ENCODE peak calls at places on chromosomes 11 and 22, in seven cellular contexts. F, G, M, R, I, X and S are unnamed samples.

GRCh38 chr11:100545970-100546369 is 141.1 kb upstream of the ARHGAP42 start:
- DNase-seq in X (no peak), G (no peak), F (no peak), I (no peak), R (no peak), M (no peak), S (no peak)

GRCh38 chr22:37381489-37381888 is 45.8 kb downstream of the ELFN2 start:
- DNase-seq in X (no peak), M (no peak), G (no peak), F (no peak), I (no peak), R (no peak), S (no peak)

GRCh38 chr11:3037041-3037944 is 19.9 kb downstream of the CARS1 start:
- DNase-seq in X (peak), F (peak), R (peak), I (peak), M (peak), G (peak), S (peak)

GRCh38 chr11:93322207-93322606 is 8.3 kb upstream of the DEUP1 start:
- DNase-seq in I (no peak), M (no peak), R (no peak), G (no peak), F (no peak), X (no peak), S (no peak)

GRCh38 chr22:28106601-28107000 is 187.5 kb upstream of the PITPNB start:
- DNase-seq in G (no peak), F (no peak), X (no peak), M (no peak), R (no peak), I (no peak), S (no peak)

GRCh38 chr11:94732617-94733292 is 35.4 kb upstream of the AMOTL1 start:
- DNase-seq in M (no peak), R (peak), G (no peak), I (peak), F (no peak), X (peak), S (no peak)

GRCh38 chr11:95414217-95414616 is 183.2 kb upstream of the SESN3 start:
- DNase-seq in G (no peak), X (no peak), I (no peak), F (no peak), M (no peak), R (no peak), S (no peak)

GRCh38 chr11:123063396-123064267 is 1.7 kb upstream of the HSPA8 start:
- DNase-seq in X (peak), I (peak), R (peak), F (no peak), G (peak), M (peak), S (no peak)

GRCh38 chr11:88529426-88529825 is 191.9 kb upstream of the CTSC start:
- DNase-seq in M (no peak), F (no peak), X (no peak), R (no peak), G (no peak), I (no peak), S (no peak)

GRCh38 chr22:26939466-26939865 is 282.1 kb downstream of the MIAT start:
- DNase-seq in I (no peak), G (no peak), M (no peak), F (no peak), X (no peak), R (no peak), S (no peak)

GRCh38 chr11:77542296-77542695 is 47.5 kb upstream of the AQP11 start:
- DNase-seq in G (no peak), X (no peak), R (peak), F (no peak), I (no peak), M (no peak), S (no peak)

GRCh38 chr11:87972133-87972532 is 203.1 kb downstream of the RAB38 start:
- DNase-seq in X (no peak), R (no peak), I (no peak), F (no peak), M (no peak), G (no peak), S (no peak)

GRCh38 chr22:43060213-43060612 is 29.0 kb downstream of the TTLL1 start:
- DNase-seq in F (no peak), I (no peak), M (no peak), G (peak), R (no peak), X (peak), S (no peak)

GRCh38 chr22:43110444-43110926 is at the start of gene BIK:
- DNase-seq in M (peak), G (peak), I (no peak), R (no peak), X (no peak), F (peak), S (peak)

GRCh38 chr22:32824531-32825315 is 23.2 kb downstream of the TIMP3 start:
- DNase-seq in I (no peak), R (no peak), F (no peak), M (no peak), G (no peak), X (no peak), S (no peak)

GRCh38 chr11:12762696-12763324 is 88.6 kb downstream of the TEAD1 start:
- DNase-seq in X (no peak), M (no peak), F (no peak), I (no peak), G (no peak), R (no peak), S (no peak)

GRCh38 chr11:111419641-111420327 is 40.7 kb upstream of the POU2AF1 start:
- DNase-seq in G (no peak), I (no peak), X (peak), R (no peak), F (peak), M (peak), S (peak)

GRCh38 chr11:27596388-27596787 is 89.8 kb upstream of the LIN7C start:
- DNase-seq in G (no peak), I (no peak), M (no peak), R (no peak), X (no peak), F (no peak), S (no peak)

GRCh38 chr11:119056397-119056999 is 507 bp downstream of the HYOU1 start:
- DNase-seq in G (peak), R (no peak), X (peak), F (peak), M (no peak), I (peak), S (peak)

GRCh38 chr11:8624698-8625097 is 30.7 kb upstream of the STK33 start:
- DNase-seq in F (no peak), R (no peak), G (no peak), X (no peak), M (no peak), I (no peak), S (no peak)

GRCh38 chr22:45331486-45331885 is 21.8 kb downstream of the FAM118A start:
- DNase-seq in G (no peak), F (no peak), M (no peak), R (no peak), X (no peak), I (no peak), S (no peak)

GRCh38 chr11:47004595-47005033 is 68.1 kb downstream of the CSTPP1 start:
- DNase-seq in F (peak), X (peak), R (peak), I (peak), M (peak), G (peak), S (peak)

GRCh38 chr11:19460718-19461405 is 220.1 kb upstream of the E2F8 start:
- DNase-seq in X (no peak), F (no peak), R (no peak), G (no peak), I (peak), M (no peak), S (peak)

GRCh38 chr22:40451230-40451629 is 80.8 kb downstream of the SGSM3 start:
- DNase-seq in X (no peak), R (no peak), G (no peak), M (no peak), I (no peak), F (no peak), S (no peak)

GRCh38 chr22:41367680-41368542 is 13.8 kb upstream of the TEF start:
- DNase-seq in F (peak), I (peak), G (no peak), X (no peak), R (no peak), M (peak), S (peak)

GRCh38 chr22:33476716-33477115 is 418.5 kb upstream of the SYN3 start:
- DNase-seq in R (peak), I (no peak), X (no peak), G (no peak), F (no peak), M (no peak), S (peak)

GRCh38 chr11:1837171-1838076 is 1.4 kb upstream of the TNNI2 start:
- DNase-seq in I (peak), G (peak), M (no peak), F (peak), X (peak), R (no peak), S (peak)

GRCh38 chr11:1854132-1854948 is 1.5 kb downstream of the LSP1 start:
- DNase-seq in F (peak), X (peak), I (no peak), R (no peak), G (no peak), M (no peak), S (no peak)

GRCh38 chr11:117229931-117230285 is 2.0 kb downstream of the PCSK7 start:
- DNase-seq in R (no peak), F (no peak), I (no peak), G (no peak), M (no peak), X (no peak), S (no peak)
- H3K27ac ChIP-seq in R (no peak), F (no peak), I (peak), G (no peak), M (no peak), X (no peak), S (no peak)

GRCh38 chr22:36015155-36015805 is 13.3 kb downstream of the RBFOX2 start:
- DNase-seq in I (no peak), M (no peak), G (no peak), X (no peak), F (no peak), R (no peak), S (no peak)
- TF ChIP-seq CTCF in I (no peak), M (no peak), G (no peak), X (no peak), F (no peak), R (no peak), S (no peak)

GRCh38 chr11:69698362-69698761 is 5.5 kb downstream of the FGF19 start:
- DNase-seq in I (no peak), X (no peak), G (no peak), R (no peak), M (no peak), F (no peak), S (no peak)

GRCh38 chr11:69699213-69699612 is 4.6 kb downstream of the FGF19 start:
- DNase-seq in R (no peak), I (no peak), X (no peak), G (no peak), M (no peak), F (no peak), S (no peak)

GRCh38 chr11:69702769-69703510 is 882 bp downstream of the FGF19 start:
- DNase-seq in F (no peak), M (no peak), R (no peak), I (no peak), G (no peak), X (no peak), S (no peak)

GRCh38 chr11:69702239-69702668 is 1.6 kb downstream of the FGF19 start:
- DNase-seq in M (no peak), I (no peak), F (no peak), R (no peak), G (no peak), X (no peak), S (no peak)

GRCh38 chr11:69700278-69701140 is 3.3 kb downstream of the FGF19 start:
- DNase-seq in F (no peak), M (no peak), I (peak), R (peak), X (peak), G (no peak), S (peak)
- H3K27ac ChIP-seq in F (no peak), M (no peak), I (no peak), R (no peak), X (no peak), G (no peak), S (no peak)

GRCh38 chr22:35257002-35257320 is 332 bp upstream of the HMGXB4 start:
- DNase-seq in F (no peak), R (no peak), M (no peak), I (no peak), G (no peak), X (no peak), S (no peak)

GRCh38 chr22:35258144-35258988 is 1.1 kb downstream of the HMGXB4 start:
- DNase-seq in I (peak), M (no peak), X (no peak), R (no peak), G (no peak), F (no peak), S (no peak)

GRCh38 chr22:35253946-35254345 is 3.3 kb upstream of the HMGXB4 start:
- DNase-seq in I (no peak), M (no peak), F (no peak), X (no peak), R (no peak), G (no peak), S (no peak)

GRCh38 chr22:35257321-35258143 is at the start of gene HMGXB4:
- DNase-seq in G (peak), X (peak), M (peak), F (peak), I (peak), R (peak), S (peak)
- TF ChIP-seq CTCF in G (no peak), X (peak), M (no peak), F (no peak), I (no peak), R (no peak), S (peak)

DNA sequence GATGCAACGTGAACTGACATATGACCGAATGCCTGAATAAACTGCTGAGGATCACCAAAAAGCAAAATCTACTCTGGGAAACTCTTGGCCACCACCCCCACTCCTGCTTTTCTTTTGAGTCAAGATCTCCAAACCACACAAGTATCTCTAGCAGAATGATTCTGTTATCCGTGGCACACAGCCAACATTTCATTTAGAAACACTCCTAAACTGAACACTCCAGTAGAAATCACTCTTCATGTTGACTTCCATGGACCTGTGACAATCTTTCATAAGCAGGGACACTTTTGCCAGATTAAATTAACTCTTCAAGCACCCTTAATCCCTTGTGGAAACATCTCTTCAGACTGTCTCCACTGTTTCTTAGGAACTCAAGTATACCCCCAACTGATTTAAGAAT is 44.4 kb downstream of the VSIG10L2 start:
- DNase-seq in R (peak), M (peak), X (no peak), G (no peak), F (no peak), I (peak), S (no peak)
- H3K27ac ChIP-seq in R (no peak), M (peak), X (no peak), G (no peak), F (no peak), I (no peak), S (no peak)

DNA sequence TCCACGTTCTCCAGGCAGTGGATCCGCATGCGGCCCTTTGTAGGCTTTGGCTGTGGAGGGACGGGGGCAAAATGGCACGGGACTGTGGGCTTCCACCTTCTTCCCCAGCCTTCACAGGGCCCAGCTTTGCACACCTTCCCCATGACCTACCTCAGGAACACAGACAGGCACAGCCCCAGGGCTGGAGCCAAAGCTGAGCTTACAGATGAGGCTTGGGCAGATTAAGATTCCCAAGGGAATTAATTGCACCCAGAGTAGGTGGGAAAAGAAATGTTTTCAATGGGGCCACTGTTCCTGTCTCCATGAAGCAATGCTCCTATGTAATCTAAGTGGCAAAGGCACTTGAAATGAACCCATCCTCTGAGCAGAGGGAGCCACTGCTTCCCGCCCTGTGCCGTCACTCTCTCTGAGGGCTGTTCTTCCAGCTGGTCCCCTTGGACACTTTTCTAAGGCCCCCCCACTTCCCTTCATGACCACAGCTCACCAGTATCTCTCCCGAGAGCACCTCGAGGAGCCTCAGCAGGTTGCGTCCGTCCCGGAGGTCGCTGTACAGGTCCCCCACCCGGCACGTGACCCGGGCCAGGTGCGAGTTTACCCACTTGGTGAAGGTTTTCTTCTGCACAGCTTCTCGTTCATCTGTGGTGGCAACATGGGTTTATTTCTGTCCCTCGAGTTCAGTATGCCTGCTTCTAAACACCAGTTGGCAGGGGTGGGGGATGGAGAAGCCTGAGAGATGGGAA is 13.5 kb downstream of the SPTBN2 start:
- DNase-seq in F (peak), X (peak), I (no peak), M (no peak), R (no peak), G (no peak), S (no peak)
- TF ChIP-seq CTCF in F (no peak), X (no peak), I (no peak), M (no peak), R (no peak), G (no peak), S (no peak)

DNA sequence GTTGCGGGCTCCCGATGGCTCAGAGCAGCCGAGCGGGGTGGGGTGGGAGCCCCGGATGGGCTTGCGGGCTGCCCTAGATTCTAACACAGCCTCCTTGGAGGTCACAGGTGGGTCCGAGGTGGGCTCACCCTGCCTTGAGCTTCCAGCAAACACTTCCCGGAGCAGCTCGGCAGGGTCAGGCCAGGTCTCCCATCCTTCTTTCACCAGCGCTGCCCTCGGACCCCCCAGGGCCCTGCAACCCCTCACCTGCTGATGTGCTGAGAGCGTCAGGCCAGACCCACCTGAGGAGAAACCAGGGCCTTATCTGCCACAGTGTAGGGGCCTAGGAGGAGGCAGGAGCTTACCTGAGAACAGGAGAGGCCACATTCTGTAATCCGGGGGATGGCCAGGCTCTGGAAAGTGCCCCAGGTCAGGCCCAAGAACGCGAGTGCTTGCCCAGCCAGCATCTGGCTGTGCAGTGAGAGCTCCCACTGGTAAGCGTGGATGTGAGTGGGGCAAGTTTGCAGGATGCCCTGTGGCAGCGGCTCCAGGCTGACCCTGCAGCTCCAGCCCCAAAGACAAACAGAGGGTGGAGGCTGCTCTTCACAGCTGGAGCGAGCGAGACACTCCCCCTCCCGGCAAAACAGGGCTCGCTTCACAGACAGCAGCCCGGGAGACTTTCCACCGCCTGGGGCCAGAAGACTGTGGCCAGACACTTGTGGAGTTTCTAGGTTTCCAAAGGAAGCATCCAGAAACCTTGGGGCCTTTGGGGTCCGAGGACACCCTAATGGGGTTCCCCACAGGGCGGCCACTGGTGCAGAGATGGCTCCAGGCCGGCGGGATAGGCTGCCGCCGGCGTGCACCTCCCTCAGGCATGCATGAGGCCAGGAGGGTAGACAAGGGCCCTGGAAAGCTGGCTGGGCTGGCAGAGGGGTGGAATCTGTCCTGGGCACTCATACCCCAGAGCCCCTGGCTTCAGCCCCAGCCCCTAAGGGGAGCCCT is at the start of gene IL17REL:
- DNase-seq in G (no peak), I (no peak), R (no peak), F (peak), X (no peak), M (no peak), S (no peak)
- H3K27ac ChIP-seq in G (no peak), I (no peak), R (no peak), F (no peak), X (no peak), M (no peak), S (no peak)

DNA sequence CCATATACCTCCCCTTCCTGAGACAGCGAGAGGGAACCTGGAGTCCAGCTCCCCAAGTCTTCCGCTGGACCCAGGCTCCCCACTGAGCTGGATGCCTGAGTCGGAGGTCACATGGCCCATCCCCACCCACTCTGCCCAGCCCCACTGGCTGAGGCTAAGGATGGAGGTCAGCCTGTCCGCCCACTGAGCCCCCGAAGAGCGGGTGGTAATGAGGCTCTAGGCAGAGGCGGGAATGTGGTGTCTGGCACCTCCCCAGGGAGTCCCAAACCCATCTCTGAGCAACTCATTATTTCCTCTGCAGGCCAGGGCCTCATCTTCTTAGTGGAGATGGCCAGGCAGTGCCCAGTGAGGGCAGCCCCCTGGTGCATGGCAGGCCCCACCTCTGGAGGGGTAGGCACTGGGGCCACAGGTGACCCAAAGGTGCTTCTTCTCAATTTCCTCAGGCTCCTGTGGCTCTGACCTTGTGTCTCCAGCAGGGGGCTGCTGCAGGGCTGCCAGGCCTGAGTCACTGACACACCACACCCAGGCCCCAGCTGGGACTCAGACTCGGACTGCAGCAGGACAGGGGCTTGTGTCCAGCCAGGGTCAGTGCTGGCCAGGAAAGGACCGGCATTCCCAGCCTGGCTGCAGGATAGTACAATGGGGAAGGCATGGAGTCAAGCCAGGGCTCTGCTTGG is 10.2 kb upstream of the PDE2A start:
- DNase-seq in R (peak), X (peak), M (peak), I (peak), G (peak), F (peak), S (no peak)
- TF ChIP-seq CTCF in R (peak), X (peak), M (peak), I (peak), G (peak), F (peak), S (no peak)